ENCODE peak calls at places on chromosomes 7 and 10, in ten cellular contexts. X is CD4-positive, alpha-beta T cell; L is aorta; S is uterus; Q is naive thymus-derived CD4-positive, alpha-beta T cell; Y is ovary; K is right cardiac atrium; M is CD8-positive, alpha-beta T cell; P is pancreas; R is Peyer's patch. E is an unnamed sample. For H3K9me3, the result is how much of the 10 kb centered on the place peaks cover.

GRCh38 chr10:6239213-6239991 is 36.7 kb downstream of the PFKFB3 start:
- DNase-seq in Y (no peak), L (no peak), S (peak), K (no peak), R (peak), X (peak), Q (no peak), P (no peak), M (no peak), E (peak)

GRCh38 chr10:77274046-77274795 is 363.4 kb downstream of the KCNMA1 start:
- DNase-seq in X (no peak), M (no peak), Q (no peak), L (no peak), Y (no peak), K (no peak), S (peak), R (no peak), P (no peak), E (no peak)

GRCh38 chr7:100095704-100096103 is 5.5 kb downstream of the MCM7 start:
- DNase-seq in P (no peak), X (no peak), Q (no peak), L (no peak), Y (no peak), M (no peak), S (no peak), K (no peak), R (no peak), E (no peak)

GRCh38 chr7:151999337-152000090 is 26.0 kb upstream of the GALNT11 start:
- DNase-seq in R (no peak), X (no peak), S (no peak), M (no peak), K (no peak), Q (no peak), P (no peak), Y (no peak), L (no peak), E (no peak)

GRCh38 chr7:151897201-151897711 is 20.3 kb upstream of the PRKAG2 start:
- DNase-seq in L (no peak), X (no peak), M (no peak), Q (no peak), R (no peak), S (no peak), P (peak), K (no peak), Y (no peak), E (no peak)

GRCh38 chr7:48311464-48311863 is 140.2 kb downstream of the ABCA13 start:
- DNase-seq in X (no peak), Y (no peak), P (no peak), Q (no peak), R (no peak), L (no peak), K (no peak), M (no peak), S (no peak), E (no peak)

GRCh38 chr7:82616059-82616723 is 172.6 kb upstream of the CACNA2D1 start:
- DNase-seq in Q (no peak), K (no peak), X (no peak), P (no peak), Y (no peak), L (no peak), M (no peak), R (no peak), S (no peak), E (no peak)

GRCh38 chr10:28708921-28709461 is 31.7 kb downstream of the BAMBI start:
- DNase-seq in S (no peak), L (no peak), M (no peak), P (no peak), Q (no peak), R (no peak), Y (no peak), K (no peak), X (no peak), E (no peak)

GRCh38 chr7:135846339-135846738 is 97.7 kb upstream of the FAM180A start:
- DNase-seq in Q (no peak), Y (no peak), L (no peak), P (no peak), X (no peak), M (no peak), K (no peak), R (no peak), S (no peak), E (no peak)

GRCh38 chr7:88665892-88666514 is 93.5 kb upstream of the ZNF804B start:
- DNase-seq in Q (no peak), R (no peak), P (no peak), L (no peak), M (no peak), X (no peak), Y (no peak), K (no peak), S (no peak), E (no peak)

GRCh38 chr10:110279062-110279986 is 25.4 kb downstream of the SMNDC1 start:
- DNase-seq in Y (peak), R (peak), Q (peak), S (peak), M (peak), K (peak), P (peak), L (no peak), X (peak), E (no peak)

GRCh38 chr10:97499561-97500296 is 1.0 kb downstream of the UBTD1 start:
- DNase-seq in M (no peak), X (no peak), Y (peak), S (peak), Q (no peak), P (peak), K (peak), R (peak), L (peak), E (no peak)

GRCh38 chr7:27191081-27191715 is 6.2 kb upstream of the HOXA11 start:
- DNase-seq in X (no peak), Y (no peak), K (no peak), Q (no peak), S (no peak), P (no peak), R (no peak), L (peak), M (no peak), E (no peak)

GRCh38 chr7:54980521-54980920 is 38.3 kb upstream of the EGFR start:
- DNase-seq in S (no peak), R (no peak), P (no peak), L (no peak), K (no peak), Y (no peak), Q (no peak), X (no peak), M (no peak), E (no peak)

GRCh38 chr7:142587578-142588191 is 161.6 kb upstream of the PRSS1 start:
- DNase-seq in X (no peak), P (peak), R (no peak), S (no peak), L (no peak), M (no peak), K (no peak), Y (no peak), Q (peak), E (no peak)

GRCh38 chr7:138258194-138258554 is 181.9 kb downstream of the AKR1D1 start:
- DNase-seq in K (no peak), L (no peak), R (no peak), Y (no peak), M (no peak), Q (no peak), P (no peak), X (no peak), S (no peak), E (no peak)

GRCh38 chr7:44280636-44280992 is 44.8 kb downstream of the CAMK2B start:
- DNase-seq in Y (no peak), X (no peak), M (no peak), P (no peak), K (no peak), L (peak), S (peak), Q (no peak), R (peak), E (no peak)

GRCh38 chr10:5951167-5951711 is 26.1 kb downstream of the IL15RA start:
- DNase-seq in P (no peak), X (no peak), L (peak), M (no peak), S (peak), Q (no peak), K (peak), R (peak), Y (no peak), E (no peak)

GRCh38 chr10:14556285-14556956 is 218.3 kb downstream of the FAM107B start:
- DNase-seq in L (no peak), K (no peak), P (peak), Y (no peak), S (no peak), X (no peak), R (peak), M (no peak), Q (no peak), E (no peak)

GRCh38 chr7:30925913-30926312 is 14.3 kb downstream of the AQP1 start:
- DNase-seq in L (peak), S (no peak), R (peak), Y (peak), K (peak), M (no peak), Q (no peak), P (peak), X (no peak), E (no peak)

GRCh38 chr7:46583606-46584005 is 662.5 kb upstream of the IGFBP3 start:
- DNase-seq in P (no peak), Q (no peak), S (no peak), K (no peak), L (no peak), Y (no peak), M (no peak), X (no peak), R (no peak), E (no peak)

GRCh38 chr7:21996641-21997040 is 50.9 kb upstream of the CDCA7L start:
- DNase-seq in R (no peak), S (no peak), Q (no peak), K (no peak), L (no peak), P (no peak), Y (no peak), M (no peak), X (no peak), E (no peak)

GRCh38 chr7:65002972-65003585 is 3.4 kb downstream of the ERV3-1 start:
- DNase-seq in X (no peak), Q (no peak), R (no peak), P (no peak), L (no peak), M (no peak), K (no peak), S (no peak), Y (no peak), E (no peak)

GRCh38 chr7:100895956-100896742 is 461 bp upstream of the ACHE start:
- DNase-seq in X (no peak), M (no peak), L (peak), Q (no peak), Y (peak), P (peak), K (peak), R (peak), S (peak), E (no peak)

GRCh38 chr7:3149231-3149960 is 105.7 kb upstream of the CARD11 start:
- DNase-seq in L (peak), P (no peak), X (no peak), R (peak), M (no peak), Q (no peak), K (no peak), S (no peak), Y (no peak), E (no peak)

GRCh38 chr7:124171068-124171467 is 138.2 kb upstream of the TMEM229A start:
- DNase-seq in M (no peak), Y (no peak), L (no peak), Q (no peak), S (no peak), R (no peak), K (no peak), X (no peak), P (no peak), E (peak)

GRCh38 chr10:59678884-59679301 is 30.8 kb downstream of the SLC16A9 start:
- DNase-seq in X (no peak), L (no peak), K (no peak), Y (no peak), S (no peak), R (peak), P (no peak), Q (no peak), M (no peak), E (no peak)

GRCh38 chr10:82256275-82256674 is 381.3 kb downstream of the NRG3 start:
- DNase-seq in R (no peak), P (no peak), Y (no peak), K (no peak), L (no peak), M (no peak), X (no peak), Q (no peak), S (no peak), E (no peak)

GRCh38 chr7:139914306-139914747 is 85.3 kb downstream of the TBXAS1 start:
- DNase-seq in Y (no peak), K (no peak), P (no peak), M (no peak), L (peak), S (no peak), R (no peak), Q (no peak), X (no peak), E (no peak)

GRCh38 chr7:112869111-112869774 is 79.0 kb upstream of the TMEM168 start:
- DNase-seq in S (no peak), M (peak), L (no peak), Y (no peak), R (peak), Q (peak), X (peak), P (no peak), K (peak), E (no peak)

GRCh38 chr7:155066417-155066950 is 3.6 kb upstream of the HTR5A start:
- DNase-seq in R (no peak), M (no peak), L (no peak), S (no peak), K (no peak), Y (no peak), X (no peak), Q (no peak), P (peak), E (no peak)

GRCh38 chr10:125344573-125345121 is 184.3 kb upstream of the CTBP2 start:
- DNase-seq in L (no peak), S (no peak), Q (no peak), M (no peak), Y (no peak), P (peak), K (no peak), X (no peak), R (no peak), E (no peak)

GRCh38 chr7:18890134-18890533 is 227.3 kb downstream of the TWIST1 start:
- DNase-seq in Y (no peak), K (no peak), L (no peak), P (no peak), Q (no peak), X (no peak), M (no peak), R (no peak), S (no peak), E (no peak)

GRCh38 chr7:113331155-113331898 is 213.0 kb upstream of the SMIM30 start:
- DNase-seq in L (no peak), M (no peak), Y (peak), P (peak), R (no peak), K (no peak), S (no peak), X (no peak), Q (no peak), E (no peak)

GRCh38 chr7:150372271-150373048 is 3.8 kb downstream of the REPIN1 start:
- DNase-seq in M (no peak), Y (no peak), X (no peak), S (no peak), K (no peak), L (no peak), R (peak), P (no peak), Q (no peak), E (no peak)

GRCh38 chr10:58579011-58579655 is 66.5 kb downstream of the BICC1 start:
- DNase-seq in M (no peak), Y (no peak), Q (no peak), P (no peak), S (no peak), L (no peak), X (no peak), R (no peak), K (no peak), E (no peak)
- H3K27ac ChIP-seq in M (no peak), Y (peak), Q (no peak), P (no peak), S (peak), L (no peak), X (no peak), R (no peak), K (no peak), E (no peak)

DNA sequence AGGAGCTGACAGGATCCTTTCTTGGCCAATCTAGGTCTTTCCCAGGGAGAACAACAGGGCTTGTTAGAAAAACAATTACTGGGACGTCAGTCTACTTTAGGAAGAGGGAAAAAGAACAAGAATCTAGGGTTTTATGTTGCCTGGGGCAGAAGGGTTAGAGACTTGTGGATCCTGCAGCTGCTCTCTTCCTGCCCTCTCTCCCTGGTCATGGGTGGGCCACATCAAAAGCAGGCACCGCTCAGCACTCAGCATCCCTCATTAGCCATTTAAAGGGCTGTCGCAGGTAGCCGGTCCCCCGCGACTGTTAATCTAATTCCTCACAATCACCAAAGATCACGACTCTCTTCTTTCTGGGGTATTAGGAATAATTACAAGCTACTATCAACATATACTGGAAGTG is 631.9 kb downstream of the CALN1 start:
- DNase-seq in R (no peak), M (no peak), S (no peak), Q (no peak), L (no peak), Y (no peak), K (no peak), X (no peak), P (no peak), E (no peak)
- H3K9me3 ChIP-seq in R (under half), M (under half), S (under half), Q (under half), L (under half), Y (under half), K (under half), X (under half), P (under half), E (under half)

DNA sequence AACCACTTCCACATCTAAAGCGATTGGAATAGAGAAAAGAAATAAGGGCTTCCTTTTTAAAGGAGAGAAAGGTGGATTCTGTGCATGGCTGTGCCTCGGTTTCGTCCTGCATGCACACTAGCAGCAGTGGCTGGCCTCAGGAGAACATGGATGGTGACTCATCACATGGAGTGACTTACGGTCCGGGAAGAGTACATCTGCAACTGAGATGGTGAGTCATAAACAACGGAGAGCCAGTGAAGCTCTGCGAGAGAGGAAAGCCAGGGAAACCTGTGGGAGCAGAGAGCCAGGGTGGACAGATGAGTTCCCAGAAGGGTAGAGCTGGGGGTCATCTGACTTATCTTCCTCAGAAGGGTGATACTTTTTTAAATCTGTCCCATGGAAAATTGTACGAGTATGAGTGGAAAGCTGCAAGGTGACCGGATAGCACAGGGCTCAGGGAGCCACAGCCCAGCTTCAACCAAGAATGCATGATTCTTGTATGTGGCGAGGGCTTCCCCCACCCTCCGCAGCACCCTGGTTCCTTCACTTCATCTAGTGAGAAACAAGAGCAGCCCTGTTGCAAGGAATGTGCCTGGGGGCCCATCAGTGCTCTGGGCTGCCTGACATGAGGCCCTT is 259.1 kb downstream of the KLF6 start:
- DNase-seq in M (no peak), X (no peak), K (peak), S (peak), Y (no peak), R (peak), L (no peak), Q (no peak), P (no peak), E (no peak)
- H3K27ac ChIP-seq in M (no peak), X (no peak), K (no peak), S (peak), Y (no peak), R (no peak), L (peak), Q (no peak), P (peak), E (no peak)

GRCh38 chr10:71618598-71618997 is 101.0 kb downstream of the C10orf105 start:
- DNase-seq in K (no peak), R (no peak), Y (no peak), L (no peak), S (no peak), M (no peak), Q (no peak), P (no peak), X (no peak), E (no peak)

GRCh38 chr10:71620642-71621041 is 98.9 kb downstream of the C10orf105 start:
- DNase-seq in R (no peak), L (no peak), P (no peak), X (no peak), S (no peak), Q (no peak), K (no peak), Y (no peak), M (no peak), E (no peak)

GRCh38 chr10:71616817-71617654 is 102.5 kb downstream of the C10orf105 start:
- DNase-seq in S (no peak), L (no peak), P (no peak), R (peak), Q (no peak), X (no peak), M (no peak), Y (no peak), K (no peak), E (no peak)

GRCh38 chr10:71615538-71616329 is 103.8 kb downstream of the C10orf105 start:
- DNase-seq in Q (no peak), R (no peak), P (no peak), S (no peak), L (no peak), Y (no peak), M (no peak), X (no peak), K (no peak), E (no peak)

DNA sequence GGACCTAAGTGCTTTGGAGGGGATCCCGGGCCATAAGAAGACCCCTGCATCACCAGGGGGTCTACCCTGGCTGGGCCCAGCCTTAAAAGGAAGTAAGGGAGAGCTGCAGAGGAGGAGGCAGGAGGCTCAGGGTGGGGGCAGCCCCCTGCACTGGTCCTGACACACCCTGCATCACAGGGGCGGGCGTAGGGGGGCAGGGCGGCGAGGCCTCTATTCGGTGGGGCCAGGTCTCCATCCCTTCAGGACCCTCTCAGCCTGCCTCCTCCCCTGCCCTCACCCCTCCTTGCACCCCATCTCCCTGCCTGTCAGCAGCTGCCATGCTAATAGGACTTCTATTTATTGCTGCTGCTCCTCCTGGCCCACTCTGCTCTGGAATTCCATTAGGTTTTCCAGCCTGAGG is 101.4 kb downstream of the C10orf105 start:
- DNase-seq in X (no peak), Y (no peak), K (no peak), P (no peak), Q (no peak), L (no peak), R (no peak), M (no peak), S (no peak), E (no peak)
- H3K9me3 ChIP-seq in X (under half), Y (under half), K (under half), P (under half), Q (under half), L (under half), R (under half), M (under half), S (under half), E (under half)

GRCh38 chr10:10796061-10796773 is 221.5 kb upstream of the CELF2 start:
- DNase-seq in X (no peak), L (no peak), R (no peak), Y (no peak), Q (no peak), M (no peak), K (no peak), P (no peak), S (no peak), E (no peak)

GRCh38 chr10:10798543-10799192 is 219.0 kb upstream of the CELF2 start:
- DNase-seq in P (no peak), R (no peak), Q (no peak), L (peak), Y (peak), K (peak), M (no peak), X (no peak), S (peak), E (no peak)

GRCh38 chr10:10798021-10798420 is 219.7 kb upstream of the CELF2 start:
- DNase-seq in K (no peak), Y (no peak), R (no peak), S (no peak), Q (no peak), P (no peak), M (no peak), X (no peak), L (no peak), E (no peak)

GRCh38 chr10:10797467-10797866 is 220.2 kb upstream of the CELF2 start:
- DNase-seq in M (no peak), P (no peak), L (no peak), Y (peak), Q (no peak), K (no peak), R (no peak), S (no peak), X (no peak), E (no peak)

GRCh38 chr10:10796774-10797415 is 220.8 kb upstream of the CELF2 start:
- DNase-seq in L (no peak), M (no peak), Q (no peak), X (no peak), S (no peak), Y (no peak), K (no peak), P (no peak), R (no peak), E (no peak)
- H3K27ac ChIP-seq in L (peak), M (no peak), Q (no peak), X (no peak), S (peak), Y (peak), K (peak), P (no peak), R (peak), E (no peak)